ENCODE peak calls at places on chromosomes 1 and 21, in six cellular contexts. P is IMR-90, D is mesendoderm, F is neuronal stem cell, S is H1, T is H9. H is an unnamed sample.

GRCh38 chr21:26982767-26983166 is 15.9 kb upstream of the ADAMTS5 start:
- DNase-seq in P (peak; percentile 63), F (no peak), D (no peak), S (no peak), T (no peak), H (no peak)

GRCh38 chr1:179016694-179017382 is 8.9 kb upstream of the FAM20B start:
- DNase-seq in F (no peak), D (no peak), S (no peak), T (no peak), P (peak; percentile 82), H (peak; percentile 76)

GRCh38 chr1:226568975-226569741 is 20.6 kb downstream of the STUM start:
- DNase-seq in D (no peak), S (no peak), F (no peak), T (no peak), P (no peak), H (no peak)

GRCh38 chr1:31064685-31065309 is 720 bp downstream of the PUM1 start:
- DNase-seq in D (peak; percentile 48), S (no peak), P (peak; percentile 17), T (no peak), F (no peak), H (no peak)

GRCh38 chr1:33099290-33100118 is 18.6 kb downstream of the AZIN2 start:
- DNase-seq in T (peak; percentile 85), S (no peak), F (no peak), D (peak; percentile 71), P (peak; percentile 100), H (peak; percentile 100)

GRCh38 chr1:239058190-239058589 is 328.2 kb upstream of the CHRM3 start:
- DNase-seq in T (no peak), P (no peak), F (no peak), S (no peak), D (no peak), H (no peak)

GRCh38 chr1:159779403-159779851 is 1.3 kb upstream of the DUSP23 start:
- DNase-seq in P (peak; percentile 46), F (no peak), T (no peak), S (no peak), D (no peak), H (no peak)

GRCh38 chr1:189752461-189752860 is 725.2 kb downstream of the BRINP3 start:
- DNase-seq in S (no peak), D (no peak), F (no peak), T (no peak), P (peak; percentile 80), H (no peak)

GRCh38 chr1:197908695-197909336 is 6.4 kb downstream of the C1orf53 start:
- DNase-seq in F (peak; percentile 45), D (no peak), S (no peak), P (no peak), T (no peak), H (no peak)

GRCh38 chr1:52288286-52288685 is 77.7 kb downstream of the CC2D1B start:
- DNase-seq in S (no peak), T (no peak), F (no peak), D (peak; percentile 10), P (peak; percentile 64), H (peak; percentile 15)

GRCh38 chr1:7533006-7533405 is 238.1 kb upstream of the VAMP3 start:
- DNase-seq in S (no peak), D (no peak), T (no peak), F (no peak), P (no peak), H (no peak)

GRCh38 chr1:211356723-211357418 is 30.2 kb downstream of the TRAF5 start:
- DNase-seq in S (no peak), P (peak; percentile 75), T (no peak), F (no peak), D (no peak), H (no peak)

GRCh38 chr1:147210987-147211386 is 14.2 kb downstream of the FMO5 start:
- DNase-seq in P (no peak), T (no peak), F (no peak), D (no peak), S (no peak), H (no peak)

GRCh38 chr1:220378571-220379302 is 106.5 kb upstream of the RAB3GAP2 start:
- DNase-seq in P (no peak), D (no peak), F (no peak), S (no peak), T (no peak), H (no peak)

GRCh38 chr1:43711524-43712386 is 4.4 kb downstream of the ST3GAL3 start:
- DNase-seq in D (peak; percentile 14), P (peak; percentile 91), F (no peak), S (no peak), T (no peak), H (peak; percentile 81)

GRCh38 chr1:220528679-220529529 is 968 bp downstream of the MARK1 start:
- DNase-seq in T (peak; percentile 48), D (peak; percentile 63), S (no peak), P (no peak), F (peak; percentile 50), H (no peak)

GRCh38 chr1:56501888-56502287 is 77.5 kb downstream of the PLPP3 start:
- DNase-seq in D (no peak), F (no peak), S (no peak), T (no peak), P (no peak), H (no peak)

GRCh38 chr1:147389532-147390184 is 147.2 kb downstream of the CHD1L start:
- DNase-seq in T (peak; percentile 49), F (peak; percentile 40), S (peak; percentile 15), P (peak; percentile 58), D (peak; percentile 76), H (peak; percentile 52)

GRCh38 chr1:241271427-241271826 is 85.6 kb downstream of the RGS7 start:
- DNase-seq in F (no peak), D (no peak), T (no peak), S (no peak), P (no peak), H (no peak)

GRCh38 chr1:158547533-158547932 is 6.7 kb downstream of the OR6Y1 start:
- DNase-seq in S (no peak), F (no peak), T (no peak), D (no peak), P (no peak), H (no peak)

GRCh38 chr1:180168786-180169640 is 14.3 kb downstream of the QSOX1 start:
- DNase-seq in T (peak; percentile 87), P (peak; percentile 22), S (no peak), F (peak; percentile 26), D (peak; percentile 83), H (peak; percentile 58)

GRCh38 chr1:178768423-178768822 is 43.4 kb downstream of the RALGPS2 start:
- DNase-seq in S (no peak), F (peak; percentile 5), T (peak; percentile 35), D (peak; percentile 66), P (no peak), H (peak; percentile 20)

GRCh38 chr1:64343105-64343960 is 126.6 kb upstream of the CACHD1 start:
- DNase-seq in F (no peak), P (peak; percentile 36), S (no peak), T (no peak), D (peak; percentile 97), H (peak; percentile 19)

DNA sequence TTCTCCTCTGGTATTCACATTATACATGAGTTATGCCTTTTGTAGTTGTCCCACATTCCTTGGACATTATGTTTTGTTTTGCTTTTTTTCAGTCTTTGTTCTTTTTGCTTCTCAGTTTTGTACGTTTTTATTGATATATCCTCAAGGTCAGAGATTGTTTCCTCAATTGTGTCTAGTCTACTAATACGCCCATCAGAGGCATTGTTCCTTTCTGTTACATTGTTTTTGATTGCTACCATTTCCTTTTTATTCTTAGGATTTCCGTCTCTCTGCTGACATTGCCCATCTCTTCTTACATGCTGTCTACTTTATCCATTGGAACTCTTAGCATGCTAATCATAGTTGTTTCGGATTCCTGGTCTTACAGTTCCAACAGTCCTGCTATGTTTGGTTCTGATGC is 27.8 kb upstream of the MPC2 start:
- DNase-seq in P (no peak), S (no peak), T (no peak), F (no peak), D (no peak), H (no peak)
- H3K4ac ChIP-seq in P (no peak overlapping the region), S (no peak overlapping the region), T (no peak overlapping the region), F (no peak overlapping the region), D (no peak overlapping the region), H (no peak overlapping the region)

DNA sequence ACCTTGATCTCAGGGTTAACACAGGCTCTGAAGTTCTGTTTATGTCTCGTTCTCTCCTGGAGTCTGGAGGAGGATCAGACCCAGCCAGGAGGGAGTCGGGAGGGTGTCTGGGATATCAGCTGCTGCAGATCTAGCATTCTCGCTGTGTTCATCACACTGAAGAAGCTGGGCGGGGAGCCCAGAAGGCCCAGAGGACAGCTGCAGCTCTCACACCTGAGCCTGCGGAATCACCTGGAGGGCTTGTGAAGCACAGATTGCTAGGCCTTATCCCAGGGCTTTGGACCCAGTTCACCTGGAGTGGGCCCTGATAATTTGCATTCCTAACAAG is 19.4 kb downstream of the ABCA4 start:
- DNase-seq in S (no peak), T (no peak), D (no peak), P (peak; percentile 11), F (no peak), H (no peak)
- H3K4ac ChIP-seq in S (no peak overlapping the region), T (no peak overlapping the region), D (no peak overlapping the region), P (no peak overlapping the region), F (no peak overlapping the region), H (no peak overlapping the region)

DNA sequence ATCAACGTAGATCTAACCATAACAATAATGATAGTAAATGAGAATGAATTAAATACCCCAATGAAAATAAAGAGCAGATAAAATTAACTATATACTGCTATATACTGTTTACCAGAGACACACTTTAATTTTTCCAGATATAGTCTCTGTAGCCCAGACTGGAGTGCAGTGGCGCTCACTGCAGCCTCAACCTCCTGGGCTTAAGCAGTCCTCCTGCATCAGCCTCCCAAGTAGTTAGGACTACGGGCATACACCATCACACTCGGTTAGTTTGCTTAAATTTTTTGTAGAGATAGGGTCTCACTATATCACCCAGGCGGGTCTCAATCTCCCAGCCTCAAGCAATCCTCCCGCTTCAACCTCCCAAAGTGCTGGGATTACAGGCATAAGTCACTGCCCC is 37.2 kb downstream of the TRIM33 start:
- DNase-seq in D (no peak), S (no peak), P (no peak), T (no peak), F (no peak), H (no peak)
- H3K4ac ChIP-seq in D (no peak overlapping the region), S (no peak overlapping the region), P (no peak overlapping the region), T (no peak overlapping the region), F (no peak overlapping the region), H (no peak overlapping the region)

GRCh38 chr21:33674226-33674625 is 31.9 kb downstream of the ITSN1 start:
- DNase-seq in P (no peak), S (no peak), F (no peak), D (no peak), T (no peak), H (no peak)

GRCh38 chr21:33670076-33670475 is 27.8 kb downstream of the ITSN1 start:
- DNase-seq in S (no peak), D (no peak), T (no peak), F (no peak), P (peak; percentile 43), H (no peak)

GRCh38 chr21:33668180-33668579 is 25.9 kb downstream of the ITSN1 start:
- DNase-seq in D (no peak), S (no peak), P (peak; percentile 29), T (no peak), F (no peak), H (peak; percentile 45)

GRCh38 chr21:33668620-33669019 is 26.3 kb downstream of the ITSN1 start:
- DNase-seq in D (no peak), S (no peak), T (no peak), F (no peak), P (no peak), H (no peak)

DNA sequence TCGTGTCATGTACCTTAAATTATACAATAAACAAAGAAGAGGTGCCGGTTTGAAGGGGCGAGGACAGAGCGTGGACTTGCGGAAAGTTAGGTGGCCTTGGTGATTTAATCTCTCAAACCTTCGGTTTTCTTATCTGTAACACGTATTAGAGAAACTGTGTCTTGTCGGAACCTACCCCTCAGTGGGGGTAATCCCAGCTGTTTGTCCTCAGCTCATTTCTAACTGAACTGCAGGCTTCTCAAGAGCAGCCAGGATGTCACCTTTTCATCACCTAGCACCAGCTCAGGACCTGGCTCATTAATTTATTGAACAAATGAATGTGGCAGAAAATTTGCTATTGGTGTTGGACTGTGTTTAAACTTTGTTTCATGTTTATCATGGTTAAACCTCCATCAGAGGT is 31.2 kb downstream of the ITSN1 start:
- DNase-seq in T (no peak), F (no peak), P (no peak), S (no peak), D (peak; percentile 59), H (no peak)
- H3K4ac ChIP-seq in T (no peak overlapping the region), F (no peak overlapping the region), P (no peak overlapping the region), S (no peak overlapping the region), D (no peak overlapping the region), H (no peak overlapping the region)

H was measured in mesenchymal stem cell.